ENCODE peak calls at places on chromosome 6, in six cellular contexts. B is cardiac muscle cell, W is mammary epithelial cell, F is A549, U is stomach, X is left ventricle myocardium inferior. R is an unnamed sample. For H3K4me1, the result is how much of the 10 kb centered on the place peaks cover.

GRCh38 chr6:149071997-149072396 is 245.5 kb upstream of the TAB2 start:
- DNase-seq in F (no peak), U (no peak), B (no peak), X (no peak), W (no peak), R (no peak)

GRCh38 chr6:45880139-45880538 is 135.5 kb downstream of the CLIC5 start:
- DNase-seq in X (peak), F (no peak), B (peak), W (no peak), U (no peak), R (no peak)

GRCh38 chr6:157596886-157597285 is 215.9 kb downstream of the ZDHHC14 start:
- DNase-seq in U (no peak), B (no peak), F (no peak), W (no peak), X (no peak), R (no peak)

GRCh38 chr6:105179244-105180065 is at the start of gene POPDC3:
- DNase-seq in W (peak), B (peak), U (peak), F (peak), X (no peak), R (no peak)

GRCh38 chr6:135346747-135347146 is 150.8 kb downstream of the AHI1 start:
- DNase-seq in B (no peak), X (no peak), F (no peak), W (no peak), U (no peak), R (no peak)

GRCh38 chr6:151216812-151217211 is 23.0 kb upstream of the AKAP12 start:
- DNase-seq in U (no peak), W (no peak), F (no peak), B (no peak), X (no peak), R (no peak)

GRCh38 chr6:166402582-166403277 is 20.0 kb upstream of the MPC1 start:
- DNase-seq in B (no peak), F (no peak), W (peak), U (no peak), X (no peak), R (no peak)

GRCh38 chr6:26536571-26537159 is 1.5 kb upstream of the HMGN4 start:
- DNase-seq in W (peak), F (no peak), X (no peak), U (no peak), B (peak), R (peak)

GRCh38 chr6:52538252-52538905 is 38.5 kb downstream of the TRAM2 start:
- DNase-seq in X (no peak), U (no peak), W (no peak), B (no peak), F (no peak), R (no peak)

GRCh38 chr6:56736804-56737203 is 94.1 kb upstream of the DST start:
- DNase-seq in B (no peak), U (no peak), F (no peak), X (no peak), W (no peak), R (no peak)

GRCh38 chr6:55137925-55138324 is 36.4 kb upstream of the HCRTR2 start:
- DNase-seq in B (no peak), W (no peak), F (no peak), X (no peak), U (no peak), R (no peak)

GRCh38 chr6:112356994-112357393 is 9.9 kb downstream of the RFPL4B start:
- DNase-seq in U (no peak), B (no peak), X (no peak), W (no peak), F (no peak), R (no peak)

GRCh38 chr6:38131527-38131965 is 312.0 kb downstream of the ZFAND3 start:
- DNase-seq in F (no peak), X (no peak), B (no peak), U (no peak), W (peak), R (no peak)

GRCh38 chr6:99415446-99415845 is 9.7 kb downstream of the PNISR start:
- DNase-seq in W (no peak), X (no peak), B (no peak), F (no peak), U (no peak), R (no peak)

GRCh38 chr6:162621246-162621645 is 106.3 kb downstream of the PRKN start:
- DNase-seq in W (peak), U (no peak), B (peak), F (peak), X (no peak), R (no peak)

GRCh38 chr6:45195137-45195536 is 133.0 kb upstream of the RUNX2 start:
- DNase-seq in W (no peak), X (no peak), U (no peak), F (no peak), B (no peak), R (no peak)

GRCh38 chr6:160198577-160199211 is 59.9 kb downstream of the SLC22A2 start:
- DNase-seq in F (no peak), U (no peak), B (no peak), W (no peak), X (no peak), R (no peak)

GRCh38 chr6:105001906-105002305 is 45.0 kb downstream of the LIN28B start:
- DNase-seq in B (no peak), U (no peak), X (no peak), W (no peak), F (no peak), R (no peak)

GRCh38 chr6:33860706-33861474 is 57.1 kb upstream of the MLN start:
- DNase-seq in B (no peak), X (no peak), U (no peak), W (no peak), F (no peak), R (no peak)

GRCh38 chr6:76706566-76706965 is 634.1 kb upstream of the IMPG1 start:
- DNase-seq in B (no peak), F (no peak), U (no peak), W (no peak), X (no peak), R (no peak)

GRCh38 chr6:87807423-87807978 is 105.5 kb upstream of the AKIRIN2 start:
- DNase-seq in W (no peak), X (no peak), B (no peak), F (no peak), U (no peak), R (no peak)

GRCh38 chr6:155678361-155678760 is 222.7 kb upstream of the NOX3 start:
- DNase-seq in W (no peak), B (no peak), U (no peak), X (no peak), F (no peak), R (no peak)

GRCh38 chr6:44041461-44042260 is 85.6 kb downstream of the MRPL14 start:
- DNase-seq in U (no peak), X (no peak), B (no peak), W (peak), F (peak), R (peak)

GRCh38 chr6:92848901-92849300 is 570.5 kb downstream of the EPHA7 start:
- DNase-seq in B (no peak), U (no peak), X (no peak), F (no peak), W (no peak), R (no peak)

GRCh38 chr6:166778776-166779175 is 151.7 kb upstream of the RPS6KA2 start:
- DNase-seq in X (no peak), F (no peak), W (no peak), B (no peak), U (no peak), R (no peak)

GRCh38 chr6:5950448-5950847 is 56.3 kb downstream of the NRN1 start:
- DNase-seq in X (no peak), B (peak), F (no peak), W (no peak), U (no peak), R (no peak)

GRCh38 chr6:4611441-4612129 is 164.6 kb upstream of the CDYL start:
- DNase-seq in U (no peak), F (no peak), X (no peak), W (no peak), B (no peak), R (no peak)

GRCh38 chr6:43221046-43221773 is 8.1 kb downstream of the DNPH1 start:
- DNase-seq in B (no peak), X (no peak), W (peak), U (peak), F (no peak), R (no peak)

GRCh38 chr6:6610031-6610591 is 21.6 kb downstream of the LY86 start:
- DNase-seq in B (no peak), X (no peak), W (no peak), F (no peak), U (no peak), R (peak)

GRCh38 chr6:118710616-118711015 is 59.2 kb upstream of the CEP85L start:
- DNase-seq in F (no peak), X (no peak), W (peak), U (no peak), B (no peak), R (no peak)

GRCh38 chr6:118708055-118708454 is 56.7 kb upstream of the CEP85L start:
- DNase-seq in U (no peak), B (no peak), W (no peak), F (no peak), X (no peak), R (no peak)

GRCh38 chr6:118708736-118709135 is 57.3 kb upstream of the CEP85L start:
- DNase-seq in X (no peak), U (no peak), W (no peak), B (no peak), F (no peak), R (no peak)

GRCh38 chr6:118712955-118713354 is 61.6 kb upstream of the CEP85L start:
- DNase-seq in F (no peak), B (no peak), U (no peak), X (no peak), W (peak), R (no peak)

GRCh38 chr6:118709859-118710350 is 58.5 kb upstream of the CEP85L start:
- DNase-seq in F (no peak), B (peak), W (peak), U (peak), X (no peak), R (peak)
- H3K4me3 ChIP-seq in F (peak), B (peak), W (peak), U (peak), X (peak), R (no peak)

DNA sequence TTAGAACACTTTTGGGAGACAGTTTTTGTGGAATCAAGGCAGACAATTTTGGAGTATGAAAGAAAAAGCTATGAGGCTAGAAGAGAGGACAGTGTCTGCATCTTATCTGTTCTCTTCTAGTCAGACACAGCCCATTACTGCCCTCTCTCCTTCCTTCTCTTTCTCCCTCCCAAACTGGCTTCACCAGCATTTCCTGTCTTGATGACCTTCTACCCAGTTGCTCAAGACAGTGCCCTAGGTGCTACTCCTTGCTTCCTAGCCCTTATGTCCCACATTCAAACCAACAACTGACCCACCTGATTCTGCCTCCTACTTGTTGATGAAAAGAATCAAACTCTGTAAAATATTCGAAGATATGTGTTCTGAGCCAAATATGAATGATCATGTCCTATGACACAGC is 116.4 kb upstream of the RIPOR2 start:
- DNase-seq in W (peak), X (no peak), B (no peak), F (no peak), U (no peak), R (no peak)
- H3K4me1 ChIP-seq in W (under half), X (under half), B (under half), F (under half), U (half or more), R (under half)

DNA sequence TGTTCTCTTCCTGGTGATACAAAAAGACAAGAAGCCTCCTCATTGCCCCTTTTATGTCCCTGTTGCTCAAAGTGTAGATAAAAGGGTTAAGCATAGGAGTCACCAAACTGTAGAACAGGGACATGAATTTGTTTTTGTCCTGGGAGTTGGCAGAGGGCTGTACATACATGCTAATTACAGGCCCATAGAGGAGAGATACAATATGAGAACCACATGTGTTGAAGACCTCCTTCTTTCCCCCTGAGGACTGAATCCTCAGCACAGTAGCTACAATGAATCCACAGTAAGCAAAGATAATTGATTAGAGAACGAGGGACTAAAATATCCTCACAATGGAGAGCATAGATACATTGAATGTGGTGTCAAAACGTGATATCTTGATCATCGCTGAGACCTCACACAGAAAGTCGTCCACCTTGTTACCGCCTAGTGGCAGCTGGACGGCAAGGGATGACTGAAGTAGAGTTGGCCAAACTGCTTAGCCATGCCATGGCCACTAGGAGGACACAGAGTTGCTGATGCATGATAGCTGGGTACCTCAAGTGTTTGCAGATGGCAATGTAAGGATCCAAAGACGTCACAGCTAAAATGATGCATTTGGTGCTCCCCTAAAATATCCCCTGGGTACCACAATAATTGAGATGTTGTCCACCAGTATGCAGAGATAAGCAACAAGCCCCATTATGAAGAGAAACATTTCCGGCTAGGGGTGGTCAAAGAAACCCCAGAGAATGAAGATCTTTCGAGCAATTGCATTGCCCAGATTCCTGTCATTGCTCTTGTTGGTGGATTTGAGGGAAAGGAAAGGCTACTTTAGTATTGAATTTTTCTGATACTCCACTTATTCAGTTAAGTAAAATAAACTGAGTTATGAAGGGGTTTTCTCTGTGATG is 15.0 kb downstream of the OR2B3 start:
- DNase-seq in U (no peak), X (no peak), W (peak), F (peak), B (peak), R (no peak)
- TF ChIP-seq CTCF in U (no peak), X (no peak), W (peak), F (peak), B (peak), R (no peak)

DNA sequence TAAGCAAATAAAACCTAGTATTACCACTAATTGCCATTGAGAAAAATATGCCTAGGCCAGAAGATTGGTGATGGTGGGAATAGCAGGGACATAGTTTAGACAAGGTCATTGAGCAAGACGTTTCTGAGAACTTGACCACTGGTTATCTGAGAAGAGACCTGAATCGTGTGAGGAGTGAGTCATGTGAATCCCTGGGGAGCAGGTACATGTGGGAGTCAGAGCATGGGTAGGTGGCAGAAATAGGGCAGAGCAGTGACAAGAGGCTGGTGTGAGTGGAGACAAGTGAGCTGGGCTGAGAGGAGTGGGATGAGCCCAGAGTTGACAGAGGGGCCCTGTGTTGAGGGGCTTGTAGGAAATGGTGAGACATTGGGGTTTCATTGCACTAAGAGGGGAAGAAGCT is 16.4 kb downstream of the MICA start:
- DNase-seq in U (no peak), B (no peak), X (no peak), F (no peak), W (no peak), R (no peak)
- H3K4me3 ChIP-seq in U (no peak), B (no peak), X (no peak), F (no peak), W (no peak), R (no peak)

DNA sequence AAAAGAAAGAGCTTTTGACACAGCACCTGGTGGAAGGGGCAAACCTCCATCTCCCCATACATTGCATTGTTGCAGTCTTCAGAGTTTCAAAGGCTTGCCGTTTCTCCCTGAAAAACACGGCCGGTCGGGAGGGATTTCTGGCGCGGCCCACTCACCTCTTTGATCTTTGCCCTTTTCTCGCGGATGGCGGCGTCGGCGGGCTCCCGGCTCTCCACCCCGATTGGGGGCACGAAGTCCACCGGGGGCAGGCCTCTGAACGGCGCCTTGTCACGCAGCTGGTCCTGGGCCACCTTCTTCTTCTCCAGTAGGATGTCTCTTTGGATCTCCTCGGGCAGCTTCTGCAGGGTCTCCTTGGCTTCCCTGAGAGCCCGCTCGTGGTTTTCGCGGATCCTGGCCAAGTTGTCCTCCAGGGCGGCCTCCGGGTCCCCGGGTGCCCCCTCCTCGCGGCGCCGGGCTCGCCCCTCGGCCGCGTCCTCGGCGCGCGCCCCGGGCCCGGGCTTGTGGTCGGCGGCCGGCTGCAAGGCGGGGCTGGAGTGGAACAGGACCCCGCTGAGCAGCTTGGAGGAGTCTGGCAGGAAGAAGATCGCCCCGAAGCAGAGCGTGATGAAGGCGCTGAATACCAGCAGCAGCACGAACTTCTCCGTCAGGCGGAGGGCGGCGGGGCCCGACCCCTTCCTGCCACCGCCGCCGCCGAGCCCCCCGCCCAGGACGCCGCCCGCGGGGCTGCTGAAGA is 1.1 kb downstream of the MAN1A1 start:
- DNase-seq in F (no peak), W (no peak), X (peak), U (peak), B (peak), R (peak)
- H3K4me1 ChIP-seq in F (under half), W (under half), X (half or more), U (half or more), B (under half), R (under half)

GRCh38 chr6:130152908-130153510 is 69.7 kb downstream of the SAMD3 start:
- DNase-seq in F (no peak), W (no peak), X (no peak), U (no peak), B (no peak), R (no peak)

GRCh38 chr6:130147151-130147550 is 75.6 kb downstream of the SAMD3 start:
- DNase-seq in X (no peak), F (no peak), B (no peak), W (no peak), U (no peak), R (no peak)

GRCh38 chr6:130143709-130144108 is 79.0 kb downstream of the SAMD3 start:
- DNase-seq in X (no peak), U (no peak), F (no peak), B (no peak), W (peak), R (no peak)

GRCh38 chr6:130150906-130151305 is 71.8 kb downstream of the SAMD3 start:
- DNase-seq in B (no peak), X (no peak), F (no peak), U (no peak), W (no peak), R (no peak)

DNA sequence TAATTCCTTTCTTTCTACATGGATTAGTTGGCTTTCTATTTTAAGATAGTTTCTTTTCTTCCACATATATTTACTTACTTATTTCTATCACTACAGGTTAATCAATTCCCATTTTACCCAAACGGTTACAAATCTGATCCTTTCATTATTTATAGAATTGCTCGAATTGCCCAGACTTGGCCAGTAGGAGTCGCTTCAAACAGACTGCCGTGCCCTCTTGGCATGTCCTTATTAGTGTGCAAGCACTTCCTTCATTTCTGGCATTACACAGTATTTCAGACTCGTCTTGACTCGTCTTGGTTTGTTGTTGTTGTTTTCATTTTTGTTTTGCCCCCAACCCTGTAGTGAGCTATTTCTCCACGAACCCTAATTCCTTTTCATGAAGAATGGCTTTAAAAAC is 74.6 kb downstream of the SAMD3 start:
- DNase-seq in B (no peak), X (no peak), W (no peak), U (no peak), F (no peak), R (no peak)
- TF ChIP-seq CTCF in B (peak), X (no peak), W (peak), U (no peak), F (no peak), R (no peak)

GRCh38 chr6:159117031-159117430 is 52.2 kb upstream of the FNDC1 start:
- DNase-seq in U (no peak), W (peak), B (no peak), F (no peak), X (no peak), R (no peak)
- H3K4me3 ChIP-seq in U (no peak), W (no peak), B (no peak), F (no peak), X (no peak), R (no peak)

GRCh38 chr6:35014341-35014740 is 125.3 kb downstream of the ANKS1A start:
- DNase-seq in B (no peak), W (no peak), U (no peak), X (no peak), F (no peak), R (no peak)
- H3K4me1 ChIP-seq in B (under half), W (under half), U (under half), X (half or more), F (under half), R (under half)